ENCODE peak calls at places on chromosomes 2 and 18, in nine cellular contexts. U is stomach, M is spleen, J is K562, D is upper lobe of left lung, I is GM12892, R is GM12891, F is HCT116, N is sigmoid colon. V is an unnamed sample.

GRCh38 chr2:38255211-38255610 is 121.9 kb downstream of the ATL2 start:
- DNase-seq in M (no peak), N (no peak), R (no peak), I (no peak), F (no peak), U (no peak), J (no peak), D (no peak), V (no peak)

GRCh38 chr2:128638741-128639477 is 320.2 kb upstream of the HS6ST1 start:
- DNase-seq in J (no peak), M (peak), I (no peak), F (no peak), R (no peak), D (peak), N (peak), U (peak), V (peak)

GRCh38 chr2:84181927-84182326 is 277.2 kb downstream of the SUCLG1 start:
- DNase-seq in M (no peak), D (no peak), I (no peak), U (no peak), R (no peak), J (no peak), N (no peak), F (no peak), V (no peak)

GRCh38 chr2:18406219-18406618 is 154.2 kb downstream of the RDH14 start:
- DNase-seq in J (no peak), D (no peak), I (no peak), R (no peak), U (no peak), N (no peak), F (no peak), M (no peak), V (no peak)

GRCh38 chr2:200095436-200095835 is 140.1 kb downstream of the MAIP1 start:
- DNase-seq in R (no peak), M (no peak), F (no peak), D (no peak), N (no peak), I (no peak), U (no peak), J (peak), V (no peak)

GRCh38 chr2:97871096-97871780 is 124.5 kb downstream of the TMEM131 start:
- DNase-seq in F (peak), R (no peak), N (no peak), I (no peak), D (no peak), M (no peak), J (peak), U (no peak), V (no peak)

GRCh38 chr2:62768615-62769014 is 63.1 kb downstream of the EHBP1 start:
- DNase-seq in U (no peak), I (no peak), D (no peak), N (no peak), M (no peak), R (no peak), F (no peak), J (no peak), V (no peak)

GRCh38 chr2:113232123-113232522 is 46.6 kb downstream of the PAX8 start:
- DNase-seq in F (no peak), U (no peak), J (no peak), M (no peak), R (no peak), N (no peak), D (no peak), I (no peak), V (no peak)

GRCh38 chr18:69008538-69008937 is 210.7 kb downstream of the CCDC102B start:
- DNase-seq in M (no peak), F (no peak), R (no peak), N (no peak), I (no peak), D (no peak), J (no peak), U (no peak), V (no peak)

GRCh38 chr2:241768251-241768711 is 8.3 kb upstream of the GAL3ST2 start:
- DNase-seq in F (no peak), M (peak), R (no peak), D (no peak), J (no peak), U (no peak), I (no peak), N (peak), V (peak)

GRCh38 chr2:223668302-223668998 is 66.3 kb upstream of the SCG2 start:
- DNase-seq in R (no peak), F (no peak), J (no peak), M (no peak), U (no peak), I (no peak), D (no peak), N (no peak), V (no peak)

GRCh38 chr2:88059979-88060906 is 4.7 kb upstream of the KRCC1 start:
- DNase-seq in J (peak), M (no peak), D (peak), N (no peak), R (peak), U (no peak), F (peak), I (peak), V (no peak)

GRCh38 chr2:17035010-17035409 is 369.4 kb upstream of the CYRIA start:
- DNase-seq in M (no peak), F (no peak), I (no peak), J (no peak), D (no peak), R (no peak), N (no peak), U (no peak), V (no peak)

GRCh38 chr2:230671117-230671516 is 41.5 kb upstream of the CAB39 start:
- DNase-seq in I (no peak), N (no peak), R (no peak), D (no peak), U (no peak), F (no peak), M (no peak), J (no peak), V (no peak)

GRCh38 chr2:230602562-230603230 is 109.9 kb upstream of the CAB39 start:
- DNase-seq in F (no peak), N (no peak), I (peak), R (peak), M (peak), D (peak), U (no peak), J (peak), V (no peak)

GRCh38 chr18:13435596-13436333 is 217.2 kb downstream of the LDLRAD4 start:
- DNase-seq in J (no peak), U (no peak), N (peak), D (no peak), I (no peak), F (no peak), R (no peak), M (no peak), V (no peak)

GRCh38 chr2:225027061-225027762 is 15.1 kb downstream of the DOCK10 start:
- DNase-seq in J (no peak), R (no peak), N (no peak), D (no peak), I (no peak), F (no peak), M (no peak), U (no peak), V (no peak)

GRCh38 chr2:45242161-45242741 is 233.0 kb upstream of the SIX2 start:
- DNase-seq in R (no peak), U (no peak), F (no peak), M (no peak), N (no peak), J (no peak), I (no peak), D (no peak), V (no peak)

GRCh38 chr18:23998811-23999210 is 15.7 kb upstream of the TTC39C start:
- DNase-seq in D (no peak), N (no peak), J (no peak), U (no peak), R (no peak), M (no peak), F (peak), I (no peak), V (no peak)

GRCh38 chr18:51082571-51083264 is 52.7 kb downstream of the SMAD4 start:
- DNase-seq in N (no peak), M (no peak), I (no peak), U (no peak), D (no peak), F (peak), R (no peak), J (no peak), V (no peak)

GRCh38 chr18:50138181-50139064 is 56.5 kb downstream of the MYO5B start:
- DNase-seq in J (no peak), M (no peak), R (no peak), U (no peak), I (no peak), F (no peak), N (no peak), D (no peak), V (no peak)

GRCh38 chr18:62875320-62875719 is 160.0 kb downstream of the PHLPP1 start:
- DNase-seq in F (no peak), I (no peak), D (no peak), U (no peak), R (no peak), N (no peak), M (no peak), J (no peak), V (no peak)

GRCh38 chr2:171158790-171159325 is 1.8 kb downstream of the TLK1 start:
- DNase-seq in U (no peak), J (no peak), I (no peak), N (no peak), M (no peak), R (no peak), D (no peak), F (no peak), V (no peak)

GRCh38 chr2:217247511-217247910 is 387.6 kb upstream of the TNP1 start:
- DNase-seq in I (no peak), U (peak), N (peak), R (no peak), J (no peak), F (no peak), D (no peak), M (no peak), V (no peak)

GRCh38 chr18:31407649-31408048 is 31.1 kb downstream of the DSG4 start:
- DNase-seq in I (no peak), D (no peak), R (no peak), M (no peak), U (no peak), F (no peak), N (no peak), J (no peak), V (no peak)

GRCh38 chr2:62305421-62306176 is 109.7 kb downstream of the B3GNT2 start:
- DNase-seq in U (no peak), J (peak), R (no peak), M (no peak), I (no peak), N (no peak), D (no peak), F (no peak), V (no peak)

GRCh38 chr2:96773922-96774321 is 13.2 kb downstream of the CNNM4 start:
- DNase-seq in F (no peak), D (peak), N (no peak), U (peak), R (no peak), I (no peak), J (no peak), M (peak), V (no peak)

GRCh38 chr2:96100893-96101304 is 15.5 kb downstream of the ADRA2B start:
- DNase-seq in D (no peak), F (no peak), N (peak), M (peak), J (no peak), U (peak), I (peak), R (no peak), V (peak)

GRCh38 chr2:119440501-119440870 is 8.8 kb downstream of the TMEM37 start:
- DNase-seq in D (no peak), I (no peak), U (no peak), F (no peak), J (no peak), M (no peak), R (no peak), N (no peak), V (no peak)

GRCh38 chr2:208501217-208501616 is 94.6 kb downstream of the PTH2R start:
- DNase-seq in F (no peak), U (no peak), I (no peak), M (no peak), N (no peak), R (no peak), D (no peak), J (peak), V (no peak)

GRCh38 chr2:174336403-174337336 is 1.9 kb downstream of the SP9 start:
- DNase-seq in I (no peak), M (peak), R (no peak), N (no peak), U (no peak), D (no peak), J (peak), F (peak), V (no peak)

GRCh38 chr2:120917876-120918275 is 182.2 kb downstream of the GLI2 start:
- DNase-seq in F (no peak), N (no peak), M (no peak), R (no peak), D (no peak), U (no peak), I (no peak), J (no peak), V (no peak)

GRCh38 chr2:84678214-84678613 is 161.9 kb downstream of the DNAH6 start:
- DNase-seq in U (no peak), M (no peak), J (no peak), N (no peak), R (no peak), I (no peak), D (no peak), F (no peak), V (no peak)

GRCh38 chr2:161233858-161234431 is 73.7 kb downstream of the TANK start:
- DNase-seq in D (no peak), F (no peak), J (no peak), I (no peak), M (no peak), R (no peak), U (no peak), N (no peak), V (no peak)

GRCh38 chr18:3262234-3263171 is 570 bp downstream of the MYL12B start:
- DNase-seq in U (no peak), M (no peak), R (no peak), D (no peak), F (no peak), J (peak), N (no peak), I (peak), V (no peak)

GRCh38 chr18:46333371-46334199 is 229.4 kb downstream of the HAUS1 start:
- DNase-seq in M (peak), N (peak), U (no peak), F (peak), D (no peak), R (no peak), J (no peak), I (no peak), V (no peak)

GRCh38 chr2:45033331-45033730 is 24.1 kb upstream of the SIX2 start:
- DNase-seq in I (no peak), J (no peak), N (no peak), U (no peak), R (no peak), D (no peak), F (no peak), M (no peak), V (no peak)

GRCh38 chr2:128605931-128606330 is 287.3 kb upstream of the HS6ST1 start:
- DNase-seq in N (peak), I (no peak), M (peak), U (peak), F (no peak), D (no peak), R (no peak), J (no peak), V (no peak)

GRCh38 chr2:70305531-70305930 is 3.7 kb upstream of the FAM136A start:
- DNase-seq in J (no peak), D (no peak), R (no peak), F (no peak), I (no peak), U (no peak), N (no peak), M (no peak), V (no peak)

DNA sequence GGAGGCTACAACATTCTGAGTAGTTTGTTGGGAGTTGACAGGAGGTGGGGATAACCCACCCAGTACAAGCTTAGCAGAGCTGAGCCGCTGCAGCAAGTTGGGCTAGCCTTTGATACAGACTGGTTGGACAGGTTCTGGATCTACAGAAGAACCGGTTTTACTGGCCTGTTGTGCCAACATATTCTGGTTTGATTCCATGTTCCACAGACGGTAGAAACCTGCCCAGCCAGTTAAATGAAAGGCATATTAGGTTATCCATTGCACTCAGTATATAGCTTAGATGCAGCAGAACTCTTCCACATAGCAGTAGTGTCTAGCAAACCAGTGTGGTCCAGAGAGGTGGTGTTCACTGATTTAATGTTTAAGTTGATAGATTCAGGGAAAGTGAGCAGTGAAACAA is 19.3 kb upstream of the RBBP8 start:
- DNase-seq in R (no peak), I (no peak), F (peak), U (peak), D (peak), J (no peak), M (no peak), N (no peak), V (no peak)
- TF ChIP-seq POLR2AphosphoS5 in R (no peak), I (no peak), F (peak), U (no peak), D (peak), J (no peak), M (no peak), N (no peak), V (no peak)

DNA sequence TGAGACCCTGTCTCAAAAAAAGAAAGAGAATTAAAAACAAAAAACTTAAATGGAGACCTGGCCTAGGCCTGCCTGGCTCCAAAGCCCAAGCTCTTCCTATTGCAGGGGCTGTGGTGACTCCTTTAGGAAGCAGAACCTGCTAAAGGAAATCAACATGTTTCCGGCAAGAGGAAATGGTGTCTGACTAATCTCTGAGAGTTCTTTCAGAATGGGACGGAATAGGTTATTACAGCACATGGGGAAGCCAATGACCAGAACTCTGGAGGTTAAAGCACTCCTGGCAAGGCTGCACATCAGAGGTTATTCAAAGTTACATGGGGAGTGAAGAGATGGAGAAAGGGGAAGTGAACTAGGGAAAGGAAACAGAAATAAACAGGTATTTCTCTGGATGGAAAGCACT is 21.4 kb downstream of the KIF3C start:
- DNase-seq in F (no peak), M (no peak), D (no peak), I (no peak), N (no peak), U (no peak), J (no peak), R (no peak), V (no peak)
- TF ChIP-seq POLR2AphosphoS5 in F (no peak), M (peak), D (peak), I (no peak), N (no peak), U (no peak), J (no peak), R (no peak), V (no peak)

DNA sequence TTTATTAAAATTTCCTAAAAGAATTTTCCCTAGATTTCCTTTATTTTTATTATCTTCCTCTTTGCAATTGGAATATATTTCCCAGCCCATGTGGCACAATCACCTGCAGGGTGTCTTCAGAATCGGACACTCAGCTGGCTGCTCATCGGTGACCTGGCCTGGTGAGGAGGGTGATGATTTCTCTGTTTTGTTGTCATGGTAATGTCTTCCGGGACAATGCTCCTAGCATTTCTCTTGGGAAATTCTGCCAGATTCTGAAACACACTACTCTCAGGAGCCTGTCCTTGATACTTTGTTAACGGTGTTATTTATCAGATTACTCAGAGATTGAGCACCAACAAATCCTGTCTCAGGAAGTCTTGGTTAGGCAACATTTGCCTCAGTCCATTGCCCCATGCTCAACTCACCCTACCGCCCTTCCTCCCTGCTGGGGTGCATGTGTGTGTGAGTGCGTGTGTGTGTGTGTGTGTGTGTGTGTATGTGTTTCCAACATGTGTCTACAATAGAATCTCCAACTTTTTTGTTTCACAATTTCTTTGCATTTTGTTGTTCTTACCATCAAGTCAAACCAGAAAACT is 70.3 kb downstream of the MYT1L start:
- DNase-seq in I (no peak), D (no peak), R (no peak), M (no peak), U (no peak), F (no peak), J (no peak), N (no peak), V (no peak)
- TF ChIP-seq POLR2AphosphoS5 in I (no peak), D (no peak), R (no peak), M (no peak), U (no peak), F (no peak), J (no peak), N (no peak), V (no peak)

GRCh38 chr2:100945433-100945740 is 56.7 kb upstream of the RPL31 start:
- DNase-seq in N (no peak), F (no peak), U (peak), J (no peak), D (no peak), I (no peak), M (peak), R (no peak), V (no peak)

GRCh38 chr2:100945930-100946607 is 56.0 kb upstream of the RPL31 start:
- DNase-seq in M (peak), R (no peak), F (no peak), U (peak), N (no peak), I (no peak), J (no peak), D (no peak), V (no peak)

GRCh38 chr2:100948965-100949364 is 53.1 kb upstream of the RPL31 start:
- DNase-seq in M (no peak), I (no peak), D (no peak), J (no peak), R (no peak), U (peak), N (no peak), F (no peak), V (no peak)

GRCh38 chr2:100952512-100952911 is 49.6 kb upstream of the RPL31 start:
- DNase-seq in F (no peak), U (no peak), J (no peak), R (no peak), M (no peak), I (no peak), N (no peak), D (no peak), V (no peak)

GRCh38 chr2:100949377-100949776 is 52.7 kb upstream of the RPL31 start:
- DNase-seq in J (no peak), D (no peak), R (no peak), U (no peak), N (no peak), M (no peak), I (no peak), F (no peak), V (no peak)
- TF ChIP-seq POLR2AphosphoS5 in J (no peak), D (no peak), R (no peak), U (no peak), N (no peak), M (no peak), I (no peak), F (no peak), V (no peak)

GRCh38 chr2:138470941-138471340 is 30.6 kb upstream of the SPOPL start:
- DNase-seq in J (no peak), F (no peak), I (no peak), U (no peak), M (no peak), R (no peak), N (no peak), D (no peak), V (no peak)

GRCh38 chr2:138476940-138477339 is 24.6 kb upstream of the SPOPL start:
- DNase-seq in U (no peak), R (no peak), D (no peak), M (no peak), I (no peak), F (no peak), J (no peak), N (no peak), V (no peak)

GRCh38 chr2:138476186-138476585 is 25.4 kb upstream of the SPOPL start:
- DNase-seq in M (no peak), D (no peak), R (no peak), U (no peak), N (no peak), F (no peak), I (no peak), J (no peak), V (no peak)

GRCh38 chr2:138475394-138475793 is 26.2 kb upstream of the SPOPL start:
- DNase-seq in M (no peak), D (no peak), R (no peak), I (no peak), U (no peak), J (no peak), N (no peak), F (no peak), V (no peak)

GRCh38 chr2:138474093-138474834 is 27.3 kb upstream of the SPOPL start:
- DNase-seq in U (no peak), M (no peak), N (no peak), R (no peak), J (peak), D (no peak), I (no peak), F (no peak), V (no peak)
- TF ChIP-seq POLR2AphosphoS5 in U (no peak), M (no peak), N (no peak), R (no peak), J (no peak), D (no peak), I (no peak), F (no peak), V (no peak)

GRCh38 chr2:191677646-191678436 is at the start of gene NABP1:
- DNase-seq in N (peak), U (peak), I (peak), F (peak), M (peak), R (peak), D (peak), J (peak), V (peak)
- TF ChIP-seq POLR2AphosphoS5 in N (peak), U (peak), I (peak), F (peak), M (peak), R (peak), D (peak), J (peak), V (peak)